ENCODE peak calls at places on chromosome 1, in six cellular contexts. R is neuronal stem cell, L is ovary, D is SK-N-SH, I is heart left ventricle, S is A549. T is an unnamed sample.

GRCh38 chr1:223363856-223364684 is at the start of gene SUSD4:
- DNase-seq in R (peak; percentile 69), L (peak; percentile 81), D (peak; percentile 88), I (peak; percentile 67), S (peak; percentile 27), T (peak; percentile 88)

GRCh38 chr1:177170756-177171535 is at the start of gene BRINP2:
- DNase-seq in R (peak; percentile 70), L (peak; percentile 38), D (peak; percentile 91), I (peak; percentile 56), S (peak; percentile 46), T (peak; percentile 81)

GRCh38 chr1:3001471-3002348 is 19.6 kb upstream of the ACTRT2 start:
- DNase-seq in R (no peak), L (no peak), D (no peak), I (no peak), S (no peak), T (no peak)

GRCh38 chr1:157678721-157679120 is 21.8 kb downstream of the FCRL3 start:
- DNase-seq in R (no peak), L (no peak), D (no peak), I (no peak), S (no peak), T (no peak)

GRCh38 chr1:193806079-193807048 is 620.0 kb upstream of the B3GALT2 start:
- DNase-seq in R (no peak), L (no peak), D (no peak), I (no peak), S (no peak), T (no peak)

GRCh38 chr1:201578008-201578888 is 39.3 kb downstream of the NAV1 start:
- DNase-seq in R (no peak), L (no peak), D (no peak), I (no peak), S (no peak), T (no peak)

GRCh38 chr1:234772345-234773147 is 162.6 kb upstream of the IRF2BP2 start:
- DNase-seq in R (no peak), L (no peak), D (no peak), I (peak; percentile 61), S (peak; percentile 97), T (peak; percentile 57)

GRCh38 chr1:32335951-32336867 is at the start of gene MARCKSL1:
- DNase-seq in R (peak; percentile 86), L (peak; percentile 96), D (peak; percentile 96), I (peak; percentile 90), S (peak; percentile 54), T (peak; percentile 94)

GRCh38 chr1:24126023-24126671 is 14.2 kb upstream of the MYOM3 start:
- DNase-seq in R (no peak), L (no peak), D (no peak), I (peak; percentile 69), S (no peak), T (no peak)

GRCh38 chr1:181206513-181206912 is 118.0 kb downstream of the IER5 start:
- DNase-seq in R (no peak), L (no peak), D (no peak), I (peak; percentile 50), S (no peak), T (no peak)

GRCh38 chr1:19065526-19066247 is 109.2 kb upstream of the IFFO2 start:
- DNase-seq in R (no peak), L (no peak), D (no peak), I (no peak), S (no peak), T (no peak)

DNA sequence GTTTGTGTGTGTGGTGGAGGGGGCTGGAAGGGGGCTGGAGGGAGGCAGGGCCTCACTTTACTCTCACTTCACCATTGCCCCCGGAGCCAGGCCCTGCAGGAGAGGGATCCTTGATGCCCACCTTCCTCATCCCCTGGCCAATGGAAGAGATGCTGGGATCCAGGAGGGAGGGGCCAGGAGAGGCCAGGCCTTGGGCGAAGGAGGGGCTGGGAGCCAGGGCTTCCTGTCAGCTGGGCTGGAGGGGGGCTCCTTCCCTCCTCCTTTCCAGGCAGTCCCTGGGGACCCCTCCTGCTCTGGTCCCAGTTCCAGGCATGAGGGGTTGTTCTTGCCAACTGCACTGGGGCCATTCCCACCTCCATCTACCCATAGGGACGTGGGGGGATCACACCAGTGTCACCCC is 5.7 kb downstream of the AHDC1 start:
- DNase-seq in R (no peak), L (peak; percentile 79), D (peak; percentile 74), I (peak; percentile 87), S (no peak), T (no peak)
- H3K4me1 ChIP-seq in R (peaks cover 87% of the 10 kb centered on the region), L (peaks cover 59% of the 10 kb centered on the region), D (peaks cover 84% of the 10 kb centered on the region), I (peaks cover 12% of the 10 kb centered on the region), S (peaks cover 64% of the 10 kb centered on the region), T (peaks cover 18% of the 10 kb centered on the region)

GRCh38 chr1:154829062-154829461 is 41.0 kb downstream of the KCNN3 start:
- DNase-seq in R (no peak), L (no peak), D (no peak), I (no peak), S (no peak), T (no peak)
- H3K4me3 ChIP-seq in R (no peak overlapping the region), L (no peak overlapping the region), D (no peak overlapping the region), I (no peak overlapping the region), S (no peak overlapping the region), T (no peak overlapping the region)

GRCh38 chr1:111618953-111619634 is 495 bp upstream of the RAP1A start:
- DNase-seq in R (no peak), L (no peak), D (no peak), I (no peak), S (no peak), T (no peak)
- H3K4me1 ChIP-seq in R (peaks cover 6% of the 10 kb centered on the region), L (peaks cover 13% of the 10 kb centered on the region), D (peaks cover 13% of the 10 kb centered on the region), I (no peaks in the 10 kb centered on the region), S (peaks cover 7% of the 10 kb centered on the region), T (no peaks in the 10 kb centered on the region)

GRCh38 chr1:236154671-236155398 is 12.5 kb downstream of the GPR137B start:
- DNase-seq in R (no peak), L (no peak), D (no peak), I (no peak), S (no peak), T (no peak)
- H3K4me3 ChIP-seq in R (no peak overlapping the region), L (no peak overlapping the region), D (no peak overlapping the region), I (no peak overlapping the region), S (no peak overlapping the region), T (no peak overlapping the region)